ENCODE peak calls at places on chromosome 14, in five cellular contexts. One of them, this sample, is unnamed.

GRCh38 chr14:103551338-103551762 is 11.1 kb downstream of the BAG5 start:
- DNase-seq in ovary: no peak
- DNase-seq in K562: no peak
- DNase-seq in GM12892: no peak
- DNase-seq in stomach: no peak
- DNase-seq in this sample: no peak

GRCh38 chr14:71533396-71533795 is 398.8 kb upstream of the RGS6 start:
- DNase-seq in ovary: no peak
- DNase-seq in K562: no peak
- DNase-seq in GM12892: no peak
- DNase-seq in stomach: no peak
- DNase-seq in this sample: no peak

GRCh38 chr14:96177766-96178377 is 26.8 kb upstream of the BDKRB2 start:
- DNase-seq in ovary: peak
- DNase-seq in K562: no peak
- DNase-seq in GM12892: no peak
- DNase-seq in stomach: no peak
- DNase-seq in this sample: no peak

GRCh38 chr14:36506732-36507614 is 13.1 kb downstream of the NKX2-1 start:
- DNase-seq in ovary: no peak
- DNase-seq in K562: no peak
- DNase-seq in GM12892: no peak
- DNase-seq in stomach: no peak
- DNase-seq in this sample: no peak

GRCh38 chr14:51996148-51996746 is 6.9 kb downstream of the RTRAF start:
- DNase-seq in ovary: no peak
- DNase-seq in K562: no peak
- DNase-seq in GM12892: no peak
- DNase-seq in stomach: no peak
- DNase-seq in this sample: peak

GRCh38 chr14:34554540-34555250 is 15.2 kb upstream of the EAPP start:
- DNase-seq in ovary: peak
- DNase-seq in K562: peak
- DNase-seq in GM12892: no peak
- DNase-seq in stomach: peak
- DNase-seq in this sample: no peak

GRCh38 chr14:75341639-75342038 is 63.0 kb downstream of the FOS start:
- DNase-seq in ovary: no peak
- DNase-seq in K562: no peak
- DNase-seq in GM12892: no peak
- DNase-seq in stomach: no peak
- DNase-seq in this sample: peak

GRCh38 chr14:91332448-91333059 is 85.1 kb downstream of the CCDC88C start:
- DNase-seq in ovary: no peak
- DNase-seq in K562: peak
- DNase-seq in GM12892: no peak
- DNase-seq in stomach: peak
- DNase-seq in this sample: peak

GRCh38 chr14:74579447-74580274 is 32.4 kb downstream of the LTBP2 start:
- DNase-seq in ovary: peak
- DNase-seq in K562: peak
- DNase-seq in GM12892: no peak
- DNase-seq in stomach: no peak
- DNase-seq in this sample: no peak

GRCh38 chr14:75229923-75230792 is 48.5 kb upstream of the FOS start:
- DNase-seq in ovary: no peak
- DNase-seq in K562: peak
- DNase-seq in GM12892: no peak
- DNase-seq in stomach: peak
- DNase-seq in this sample: peak

GRCh38 chr14:61573748-61574513 is 121.4 kb upstream of the HIF1A start:
- DNase-seq in ovary: no peak
- DNase-seq in K562: no peak
- DNase-seq in GM12892: no peak
- DNase-seq in stomach: no peak
- DNase-seq in this sample: no peak

GRCh38 chr14:29643415-29644206 is 284.0 kb downstream of the PRKD1 start:
- DNase-seq in ovary: no peak
- DNase-seq in K562: peak
- DNase-seq in GM12892: no peak
- DNase-seq in stomach: no peak
- DNase-seq in this sample: no peak

GRCh38 chr14:96225745-96226151 is 21.1 kb downstream of the BDKRB2 start:
- DNase-seq in ovary: no peak
- DNase-seq in K562: no peak
- DNase-seq in GM12892: no peak
- DNase-seq in stomach: no peak
- DNase-seq in this sample: no peak

GRCh38 chr14:69299286-69300035 is 39.5 kb downstream of the GALNT16 start:
- DNase-seq in ovary: no peak
- DNase-seq in K562: no peak
- DNase-seq in GM12892: no peak
- DNase-seq in stomach: no peak
- DNase-seq in this sample: no peak

GRCh38 chr14:24556756-24557155 is 19.3 kb downstream of the CTSG start:
- DNase-seq in ovary: no peak
- DNase-seq in K562: no peak
- DNase-seq in GM12892: no peak
- DNase-seq in stomach: no peak
- DNase-seq in this sample: no peak

GRCh38 chr14:32711103-32711680 is 227.5 kb upstream of the NPAS3 start:
- DNase-seq in ovary: no peak
- DNase-seq in K562: peak
- DNase-seq in GM12892: no peak
- DNase-seq in stomach: no peak
- DNase-seq in this sample: peak

GRCh38 chr14:58109761-58110160 is 42.3 kb downstream of the ARMH4 start:
- DNase-seq in ovary: no peak
- DNase-seq in K562: no peak
- DNase-seq in GM12892: no peak
- DNase-seq in stomach: no peak
- DNase-seq in this sample: no peak

GRCh38 chr14:54929556-54929955 is 26.9 kb upstream of the GCH1 start:
- DNase-seq in ovary: no peak
- DNase-seq in K562: no peak
- DNase-seq in GM12892: no peak
- DNase-seq in stomach: no peak
- DNase-seq in this sample: peak

GRCh38 chr14:69092840-69093422 is 60.0 kb downstream of the DCAF5 start:
- DNase-seq in ovary: no peak
- DNase-seq in K562: no peak
- DNase-seq in GM12892: no peak
- DNase-seq in stomach: no peak
- DNase-seq in this sample: no peak

GRCh38 chr14:34161351-34162169 is 210.7 kb upstream of the EGLN3 start:
- DNase-seq in ovary: no peak
- DNase-seq in K562: no peak
- DNase-seq in GM12892: no peak
- DNase-seq in stomach: no peak
- DNase-seq in this sample: no peak

GRCh38 chr14:85087201-85087600 is 442.7 kb upstream of the FLRT2 start:
- DNase-seq in ovary: no peak
- DNase-seq in K562: no peak
- DNase-seq in GM12892: no peak
- DNase-seq in stomach: no peak
- DNase-seq in this sample: no peak

GRCh38 chr14:66443785-66444184 is 42.4 kb upstream of the CCDC196 start:
- DNase-seq in ovary: no peak
- DNase-seq in K562: no peak
- DNase-seq in GM12892: no peak
- DNase-seq in stomach: no peak
- DNase-seq in this sample: no peak

GRCh38 chr14:84465890-84466289 is 1064.1 kb upstream of the FLRT2 start:
- DNase-seq in ovary: no peak
- DNase-seq in K562: no peak
- DNase-seq in GM12892: no peak
- DNase-seq in stomach: no peak
- DNase-seq in this sample: no peak

GRCh38 chr14:50829472-50830043 is 1.4 kb downstream of the NIN start:
- DNase-seq in ovary: no peak
- DNase-seq in K562: no peak
- DNase-seq in GM12892: no peak
- DNase-seq in stomach: no peak
- DNase-seq in this sample: no peak

GRCh38 chr14:93959239-93960107 is 16.9 kb downstream of the ASB2 start:
- DNase-seq in ovary: no peak
- DNase-seq in K562: peak
- DNase-seq in GM12892: peak
- DNase-seq in stomach: peak
- DNase-seq in this sample: peak
- TF ChIP-seq POLR2A in ovary: no peak
- TF ChIP-seq POLR2A in K562: no peak
- TF ChIP-seq POLR2A in GM12892: peak
- TF ChIP-seq POLR2A in stomach: no peak
- TF ChIP-seq POLR2A in this sample: no peak

GRCh38 chr14:87255046-87255445 is 737.9 kb downstream of the GALC start:
- DNase-seq in ovary: no peak
- DNase-seq in K562: no peak
- DNase-seq in GM12892: no peak
- DNase-seq in stomach: no peak
- DNase-seq in this sample: no peak

GRCh38 chr14:87250992-87251391 is 742.0 kb downstream of the GALC start:
- DNase-seq in ovary: no peak
- DNase-seq in K562: no peak
- DNase-seq in GM12892: no peak
- DNase-seq in stomach: no peak
- DNase-seq in this sample: no peak

GRCh38 chr14:87254331-87254730 is 738.7 kb downstream of the GALC start:
- DNase-seq in ovary: no peak
- DNase-seq in K562: no peak
- DNase-seq in GM12892: no peak
- DNase-seq in stomach: no peak
- DNase-seq in this sample: no peak

DNA sequence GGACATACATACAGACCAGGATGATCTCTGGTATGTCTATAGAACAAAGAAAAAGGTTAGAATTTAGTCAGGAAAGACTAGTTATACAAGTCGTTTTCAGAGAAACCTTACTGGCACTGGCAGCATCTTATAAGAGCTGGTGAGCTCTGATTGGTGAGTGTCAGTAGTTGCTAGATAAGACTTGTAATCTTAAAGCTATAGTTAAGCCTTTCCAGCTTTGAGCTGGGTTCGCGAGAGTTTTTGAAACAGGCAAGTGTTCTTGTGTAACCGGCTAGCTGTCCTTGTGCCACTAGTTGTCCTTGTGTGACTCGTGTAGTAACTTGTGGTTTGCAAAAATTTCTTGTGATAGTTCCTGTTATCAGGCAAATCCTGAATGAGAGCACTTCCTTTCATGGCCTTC is 740.9 kb downstream of the GALC start:
- DNase-seq in ovary: no peak
- DNase-seq in K562: no peak
- DNase-seq in GM12892: no peak
- DNase-seq in stomach: no peak
- DNase-seq in this sample: no peak
- TF ChIP-seq POLR2A in ovary: no peak
- TF ChIP-seq POLR2A in K562: no peak
- TF ChIP-seq POLR2A in GM12892: no peak
- TF ChIP-seq POLR2A in stomach: no peak
- TF ChIP-seq POLR2A in this sample: no peak

GRCh38 chr14:21199611-21200570 is 44.0 kb upstream of the OR5AU1 start:
- DNase-seq in ovary: no peak
- DNase-seq in K562: no peak
- DNase-seq in GM12892: no peak
- DNase-seq in stomach: no peak
- DNase-seq in this sample: no peak
- TF ChIP-seq POLR2A in ovary: no peak
- TF ChIP-seq POLR2A in K562: no peak
- TF ChIP-seq POLR2A in GM12892: no peak
- TF ChIP-seq POLR2A in stomach: no peak
- TF ChIP-seq POLR2A in this sample: no peak

GRCh38 chr14:64340560-64341196 is 46.5 kb upstream of the ESR2 start:
- DNase-seq in ovary: no peak
- DNase-seq in K562: no peak
- DNase-seq in GM12892: no peak
- DNase-seq in stomach: no peak
- DNase-seq in this sample: peak

GRCh38 chr14:64337901-64338615 is 43.9 kb upstream of the ESR2 start:
- DNase-seq in ovary: no peak
- DNase-seq in K562: peak
- DNase-seq in GM12892: peak
- DNase-seq in stomach: peak
- DNase-seq in this sample: peak

GRCh38 chr14:64338616-64339316 is 44.6 kb upstream of the ESR2 start:
- DNase-seq in ovary: peak
- DNase-seq in K562: peak
- DNase-seq in GM12892: peak
- DNase-seq in stomach: peak
- DNase-seq in this sample: peak
- TF ChIP-seq POLR2A in ovary: peak
- TF ChIP-seq POLR2A in K562: peak
- TF ChIP-seq POLR2A in GM12892: no peak
- TF ChIP-seq POLR2A in stomach: no peak
- TF ChIP-seq POLR2A in this sample: peak

GRCh38 chr14:64114796-64115195 is 179.4 kb downstream of the ESR2 start:
- DNase-seq in ovary: no peak
- DNase-seq in K562: no peak
- DNase-seq in GM12892: no peak
- DNase-seq in stomach: no peak
- DNase-seq in this sample: no peak

GRCh38 chr14:64110832-64111231 is 183.3 kb downstream of the ESR2 start:
- DNase-seq in ovary: no peak
- DNase-seq in K562: no peak
- DNase-seq in GM12892: no peak
- DNase-seq in stomach: no peak
- DNase-seq in this sample: no peak

GRCh38 chr14:64113279-64113678 is 180.9 kb downstream of the ESR2 start:
- DNase-seq in ovary: peak
- DNase-seq in K562: no peak
- DNase-seq in GM12892: no peak
- DNase-seq in stomach: peak
- DNase-seq in this sample: no peak

GRCh38 chr14:64114166-64114565 is 180.0 kb downstream of the ESR2 start:
- DNase-seq in ovary: no peak
- DNase-seq in K562: no peak
- DNase-seq in GM12892: no peak
- DNase-seq in stomach: no peak
- DNase-seq in this sample: no peak

DNA sequence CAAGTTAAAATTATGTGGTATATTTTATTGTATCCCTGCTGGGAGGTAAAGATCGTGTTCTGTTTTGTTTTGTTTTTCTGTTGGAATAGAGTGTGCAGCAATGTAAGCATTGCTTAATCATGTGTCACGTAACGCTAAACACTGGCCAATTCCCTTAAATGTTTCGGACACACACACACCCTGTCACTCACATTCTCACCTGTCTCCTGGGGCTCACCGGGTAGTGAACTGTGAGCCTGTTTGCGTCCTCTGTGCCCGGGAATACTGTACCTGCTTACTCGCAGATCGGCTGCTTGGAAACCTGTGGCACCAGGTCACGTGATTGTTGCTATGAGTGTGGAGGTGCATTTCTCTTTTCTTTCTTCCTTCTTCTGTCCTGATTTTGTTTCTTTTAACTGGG is 181.3 kb downstream of the ESR2 start:
- DNase-seq in ovary: no peak
- DNase-seq in K562: no peak
- DNase-seq in GM12892: no peak
- DNase-seq in stomach: peak
- DNase-seq in this sample: no peak
- TF ChIP-seq POLR2A in ovary: no peak
- TF ChIP-seq POLR2A in K562: no peak
- TF ChIP-seq POLR2A in GM12892: no peak
- TF ChIP-seq POLR2A in stomach: no peak
- TF ChIP-seq POLR2A in this sample: no peak

GRCh38 chr14:47678993-47679392 is 3.6 kb upstream of the MDGA2 start:
- DNase-seq in ovary: no peak
- DNase-seq in K562: no peak
- DNase-seq in GM12892: no peak
- DNase-seq in stomach: no peak
- DNase-seq in this sample: no peak
- TF ChIP-seq POLR2A in ovary: no peak
- TF ChIP-seq POLR2A in K562: no peak
- TF ChIP-seq POLR2A in GM12892: no peak
- TF ChIP-seq POLR2A in stomach: no peak
- TF ChIP-seq POLR2A in this sample: no peak